ENCODE peak calls at places on chromosomes 12 and 14, in ten cellular contexts. A is upper lobe of left lung, Z is testis, H is GM12878, K is heart left ventricle, B is fibroblast of villous mesenchyme, G is fibroblast of mammary gland, W is SK-N-SH, J is AG09309, O is Caco-2. L is an unnamed sample.

GRCh38 chr12:13044002-13044858 is at the start of gene FAM234B:
- DNase-seq in Z (peak), W (peak), G (peak), H (no peak), J (peak), A (peak), K (peak), O (peak), B (peak), L (peak)

GRCh38 chr14:104486222-104486743 is 93.3 kb upstream of the C14orf180 start:
- DNase-seq in B (no peak), A (no peak), J (no peak), O (no peak), G (no peak), H (no peak), W (no peak), K (no peak), Z (no peak), L (no peak)

GRCh38 chr12:118983147-118983824 is 1.9 kb downstream of the SRRM4 start:
- DNase-seq in G (no peak), Z (no peak), W (peak), A (no peak), B (no peak), H (no peak), O (no peak), K (no peak), J (no peak), L (no peak)

GRCh38 chr12:14774944-14775651 is 28.2 kb downstream of the WBP11 start:
- DNase-seq in Z (peak), G (peak), K (peak), J (peak), A (peak), W (peak), B (peak), H (no peak), O (peak), L (peak)

GRCh38 chr12:132367401-132367851 is 38.0 kb upstream of the GALNT9 start:
- DNase-seq in O (no peak), A (no peak), H (no peak), Z (peak), W (no peak), J (no peak), B (peak), G (no peak), K (peak), L (no peak)

GRCh38 chr12:104223599-104224168 is 8.1 kb downstream of the TXNRD1 start:
- DNase-seq in O (no peak), H (no peak), G (no peak), Z (no peak), A (no peak), J (no peak), W (no peak), K (no peak), B (peak), L (no peak)

GRCh38 chr12:38484821-38485220 is 168.2 kb downstream of the ALG10B start:
- DNase-seq in K (no peak), Z (no peak), H (no peak), J (no peak), O (no peak), B (no peak), A (no peak), G (no peak), W (no peak), L (no peak)

GRCh38 chr12:117189725-117190209 is 503 bp downstream of the FBXO21 start:
- DNase-seq in B (peak), K (peak), G (peak), J (no peak), H (no peak), O (no peak), A (no peak), Z (no peak), W (peak), L (peak)

GRCh38 chr12:26195641-26196423 is 459 bp downstream of the SSPN start:
- DNase-seq in B (peak), G (peak), Z (peak), O (no peak), K (peak), J (no peak), W (peak), A (no peak), H (no peak), L (peak)

GRCh38 chr14:50285861-50286260 is 26.2 kb downstream of the L2HGDH start:
- DNase-seq in W (no peak), H (no peak), J (no peak), G (no peak), O (no peak), A (no peak), Z (no peak), B (no peak), K (no peak), L (no peak)

GRCh38 chr14:86575141-86575540 is 1045.2 kb downstream of the FLRT2 start:
- DNase-seq in W (peak), A (no peak), B (no peak), O (no peak), Z (no peak), J (no peak), K (no peak), H (no peak), G (peak), L (no peak)

DNA sequence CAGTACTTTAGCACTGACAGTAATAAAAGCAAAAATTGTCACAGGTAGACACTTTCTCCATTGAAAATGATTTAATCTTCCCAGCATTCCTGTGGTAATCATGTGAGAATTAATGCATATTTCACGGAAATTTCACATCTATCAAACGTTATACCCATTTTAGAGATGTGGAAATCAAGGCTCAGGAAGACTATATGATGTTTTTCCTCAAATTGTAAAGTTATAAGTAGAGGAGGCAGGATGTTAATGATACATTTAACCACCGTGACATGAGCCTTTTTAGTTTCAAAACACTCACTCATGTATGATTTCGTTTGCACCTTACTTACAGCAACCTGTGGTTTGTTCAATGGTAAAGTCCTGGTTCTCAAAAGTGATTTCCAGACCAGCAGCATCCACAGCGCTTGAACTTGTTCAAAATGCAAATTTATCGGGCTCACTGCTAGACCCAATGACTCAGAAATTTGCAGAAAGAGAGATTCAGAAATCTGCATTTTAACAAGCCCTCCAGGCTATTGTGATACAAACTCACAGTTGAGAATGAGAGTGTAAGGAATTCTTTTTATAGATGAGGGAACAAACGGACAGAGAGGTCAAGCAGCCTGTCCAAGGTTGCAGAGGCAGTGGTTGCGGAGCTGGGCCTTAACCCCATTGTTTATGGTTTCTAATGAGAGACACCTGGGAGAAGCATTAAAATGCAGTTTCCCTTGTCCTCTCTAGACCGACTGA is 654.8 kb upstream of the TBX3 start:
- DNase-seq in A (no peak), B (peak), W (no peak), J (no peak), K (no peak), H (peak), O (no peak), Z (no peak), G (peak), L (peak)
- H3K4me3 ChIP-seq in A (no peak), B (no peak), W (no peak), J (no peak), K (no peak), H (no peak), O (no peak), Z (no peak), G (no peak), L (no peak)

GRCh38 chr12:28237423-28237822 is 47.2 kb downstream of the CCDC91 start:
- DNase-seq in O (no peak), Z (no peak), G (peak), J (no peak), W (no peak), B (no peak), H (no peak), A (no peak), K (no peak), L (peak)
- TF ChIP-seq CTCF in O (peak), Z (no peak), G (peak), J (peak), W (no peak), B (peak), H (no peak), A (no peak), K (no peak), L (peak)

DNA sequence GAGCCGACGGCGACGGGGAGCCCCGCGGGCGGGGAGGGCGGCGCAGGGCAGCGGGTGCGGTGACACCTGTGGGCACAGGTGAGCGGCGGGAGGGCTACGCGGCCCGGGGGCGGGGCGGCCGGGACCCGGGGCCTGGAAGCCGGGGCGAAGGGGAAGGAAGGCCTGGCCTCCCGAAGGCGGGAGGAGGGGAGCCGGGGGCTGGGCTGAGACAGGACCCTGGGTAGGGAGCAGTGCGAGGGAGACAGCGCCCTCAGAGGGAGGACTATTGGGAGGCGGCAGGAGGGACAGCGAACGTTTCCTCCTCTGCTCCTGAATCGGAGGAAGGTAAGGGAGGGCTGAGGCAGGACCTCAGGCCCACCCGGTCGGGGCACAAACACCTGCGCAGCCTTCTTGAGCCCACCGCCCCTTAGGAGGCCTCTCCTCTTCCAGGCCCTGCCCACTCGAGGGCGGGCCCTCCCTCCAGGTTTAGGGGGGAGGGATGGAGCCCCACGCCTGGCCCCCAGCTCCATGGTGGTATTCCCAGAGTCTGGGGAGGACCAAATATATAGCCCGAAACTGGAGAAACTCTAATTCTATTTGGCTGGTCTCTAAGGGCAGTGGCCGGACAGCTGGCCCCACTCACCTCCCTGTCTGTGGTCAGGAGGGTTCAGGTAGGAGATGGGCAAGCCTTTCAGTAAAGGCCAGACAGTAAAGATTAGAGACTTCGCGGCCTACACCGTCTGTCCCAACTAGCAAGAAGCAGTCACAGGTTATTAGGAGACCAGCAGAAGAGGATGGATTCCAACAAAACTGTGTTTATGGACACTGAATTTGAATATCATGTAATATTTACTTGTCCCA is 509 bp downstream of the PLEKHG6 start:
- DNase-seq in A (no peak), K (no peak), J (no peak), O (peak), Z (no peak), W (no peak), G (no peak), H (no peak), B (no peak), L (no peak)
- H3K4me3 ChIP-seq in A (no peak), K (peak), J (no peak), O (peak), Z (peak), W (no peak), G (no peak), H (peak), B (peak), L (peak)

DNA sequence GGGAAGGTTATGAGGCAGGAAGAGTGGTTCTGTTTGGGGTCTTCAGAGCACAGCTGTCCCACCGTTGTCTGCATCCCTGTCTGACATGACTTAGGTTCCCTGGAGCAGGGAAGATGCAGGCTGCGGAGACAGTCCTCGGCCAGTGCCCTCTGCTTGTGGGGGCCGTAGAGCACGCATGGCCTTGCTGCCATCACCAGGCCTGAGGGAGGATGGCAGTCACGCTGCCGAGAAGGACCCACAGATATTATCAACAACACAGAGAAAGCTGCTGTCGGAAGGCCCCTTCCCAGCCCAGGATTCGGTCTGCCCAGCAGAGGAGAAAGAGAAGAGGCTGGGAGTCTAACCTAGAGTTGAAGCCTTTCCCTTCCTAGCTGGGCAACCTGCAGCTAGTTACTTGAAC is 35.0 kb downstream of the ERH start:
- DNase-seq in H (no peak), B (peak), O (no peak), A (no peak), J (no peak), W (peak), G (peak), K (no peak), Z (peak), L (no peak)
- TF ChIP-seq CTCF in H (peak), B (peak), O (peak), A (no peak), J (peak), W (peak), G (peak), K (peak), Z (peak), L (no peak)

GRCh38 chr14:102541771-102542170 is 32.2 kb upstream of the ANKRD9 start:
- DNase-seq in B (no peak), G (no peak), J (no peak), W (peak), A (no peak), H (no peak), O (no peak), K (no peak), Z (no peak), L (no peak)

GRCh38 chr14:102547067-102547466 is 37.5 kb upstream of the ANKRD9 start:
- DNase-seq in W (no peak), O (no peak), B (no peak), J (no peak), G (no peak), K (no peak), Z (no peak), A (no peak), H (no peak), L (no peak)

GRCh38 chr14:102545461-102546265 is 36.1 kb upstream of the ANKRD9 start:
- DNase-seq in A (no peak), W (peak), J (peak), G (peak), K (no peak), Z (peak), O (no peak), B (peak), H (no peak), L (no peak)

GRCh38 chr14:102544034-102544744 is 34.6 kb upstream of the ANKRD9 start:
- DNase-seq in W (peak), G (no peak), Z (no peak), B (no peak), O (no peak), J (no peak), H (no peak), K (no peak), A (no peak), L (peak)

GRCh38 chr14:102544745-102545460 is 35.3 kb upstream of the ANKRD9 start:
- DNase-seq in A (no peak), W (peak), K (no peak), B (no peak), J (no peak), O (no peak), G (no peak), Z (no peak), H (no peak), L (no peak)
- H3K4me3 ChIP-seq in A (no peak), W (no peak), K (peak), B (no peak), J (no peak), O (peak), G (no peak), Z (peak), H (no peak), L (no peak)

DNA sequence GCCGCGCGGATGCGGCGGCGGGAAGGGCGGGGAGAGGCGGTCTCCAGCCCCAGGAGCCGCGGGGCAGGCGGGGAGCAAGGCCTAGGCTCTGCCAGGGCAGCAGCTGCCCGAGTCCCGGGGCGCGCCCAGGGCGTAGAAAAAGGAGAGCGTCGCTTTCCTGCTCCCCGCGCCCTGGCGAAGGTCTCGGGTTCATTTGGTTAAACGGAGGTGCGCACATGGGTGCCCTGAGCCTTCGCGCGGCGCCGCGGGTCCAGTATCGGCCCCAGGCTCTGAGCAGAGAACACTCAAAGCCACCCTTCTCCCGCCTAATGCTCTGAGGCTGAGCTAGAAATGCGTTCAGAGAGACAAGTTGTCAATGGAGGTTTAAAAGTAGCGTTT is 1.4 kb downstream of the TMEM132C start:
- DNase-seq in G (no peak), A (no peak), H (no peak), W (peak), K (no peak), J (no peak), Z (no peak), B (no peak), O (no peak), L (no peak)
- TF ChIP-seq CTCF in G (no peak), A (no peak), H (no peak), W (no peak), K (no peak), J (no peak), Z (no peak), B (no peak), O (no peak), L (no peak)

GRCh38 chr12:6646276-6647082 is 753 bp downstream of the ACRBP start:
- DNase-seq in K (no peak), A (no peak), B (no peak), J (no peak), W (peak), O (no peak), Z (no peak), H (no peak), G (no peak), L (no peak)
- H3K4me3 ChIP-seq in K (peak), A (no peak), B (peak), J (no peak), W (no peak), O (peak), Z (peak), H (peak), G (peak), L (no peak)

DNA sequence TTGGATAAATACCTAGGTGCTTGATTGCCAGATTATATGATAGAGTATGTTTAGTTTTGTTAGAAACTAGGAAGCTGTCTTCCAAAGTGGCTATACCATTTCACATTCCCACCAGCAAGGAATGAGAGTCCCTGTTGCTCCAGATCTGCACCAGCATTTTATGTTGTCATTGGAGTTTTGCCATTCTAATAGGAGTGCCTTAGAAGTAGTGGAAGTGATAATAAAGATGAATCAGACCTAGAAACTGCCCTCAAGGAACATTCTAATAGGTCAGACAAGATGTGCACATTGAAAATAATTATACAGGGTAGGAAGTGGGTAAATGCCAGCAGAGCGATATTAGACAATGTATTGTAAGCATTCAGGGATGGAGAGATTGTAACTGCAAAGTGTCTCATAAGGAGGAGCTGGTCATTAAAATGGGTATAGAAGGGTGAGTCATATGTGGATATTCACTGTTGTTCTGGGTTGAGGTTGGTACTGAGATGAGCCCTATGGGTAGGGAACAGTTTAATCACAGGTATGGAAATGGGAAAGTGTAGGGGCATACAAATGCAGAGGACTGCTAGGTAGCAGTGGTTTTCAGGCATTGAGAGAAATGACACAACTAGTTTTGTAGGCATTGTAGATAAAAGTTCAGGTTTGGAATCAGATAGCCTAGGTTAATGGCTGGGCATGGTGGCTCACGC is 71.5 kb downstream of the MNAT1 start:
- DNase-seq in J (peak), K (no peak), W (no peak), O (no peak), B (peak), A (no peak), G (peak), H (no peak), Z (no peak), L (peak)
- TF ChIP-seq CTCF in J (peak), K (no peak), W (no peak), O (no peak), B (no peak), A (no peak), G (no peak), H (no peak), Z (no peak), L (no peak)

L was measured in epithelial cell of esophagus.